ENCODE peak calls at places on chromosomes 5 and 9, in seven cellular contexts. C is aorta; B is CD4-positive, alpha-beta memory T cell; G is activated CD4-positive, alpha-beta T cell treated with anti-CD3 and anti-CD28 coated beads, Interleukin-2, amount 50 U/mL, for 1 hour; F is stimulated activated CD8-positive, alpha-beta memory T cell treated with anti-CD3 and anti-CD28 coated beads, Interleukin-15, amount 100 ng/mL, for 24 hours; Q is KBM-7; M is RWPE1. J is an unnamed sample.

GRCh38 chr9:73714294-73714693 is 562.6 kb downstream of the ANXA1 start:
- DNase-seq in M (peak; percentile 64), C (no peak), F (no peak), B (no peak), Q (no peak), G (no peak), J (no peak)

GRCh38 chr5:88691945-88692868 is 190.8 kb downstream of the MEF2C start:
- DNase-seq in C (peak; percentile 72), Q (no peak), B (no peak), F (no peak), M (no peak), G (no peak), J (no peak)

GRCh38 chr5:83370957-83371356 is 100.6 kb upstream of the VCAN start:
- DNase-seq in G (no peak), C (no peak), F (no peak), M (no peak), B (no peak), Q (no peak), J (no peak)

GRCh38 chr9:34988218-34989055 is 1.1 kb upstream of the DNAJB5 start:
- DNase-seq in G (peak; percentile 49), F (no peak), Q (no peak), B (peak; percentile 29), C (peak; percentile 81), M (no peak), J (peak; percentile 71)

GRCh38 chr5:111582962-111583669 is 70.8 kb upstream of the STARD4 start:
- DNase-seq in F (no peak), B (no peak), Q (no peak), G (no peak), M (no peak), C (no peak), J (no peak)

GRCh38 chr5:14560091-14560595 is 21.4 kb upstream of the OTULINL start:
- DNase-seq in F (no peak), B (no peak), G (no peak), Q (peak; percentile 85), M (no peak), C (no peak), J (no peak)

GRCh38 chr9:117671468-117671867 is 32.7 kb upstream of the TLR4 start:
- DNase-seq in C (no peak), B (no peak), G (no peak), Q (no peak), M (no peak), F (no peak), J (no peak)

GRCh38 chr5:168328804-168329203 is 37.4 kb downstream of the WWC1 start:
- DNase-seq in B (no peak), G (no peak), F (no peak), C (no peak), Q (peak; percentile 79), M (no peak), J (no peak)

GRCh38 chr5:43603535-43604363 is 769 bp downstream of the NNT start:
- DNase-seq in G (peak; percentile 57), C (peak; percentile 89), Q (peak; percentile 83), B (peak; percentile 71), M (peak; percentile 19), F (peak; percentile 29), J (peak; percentile 95)

GRCh38 chr9:137147793-137148160 is 8.8 kb downstream of the GRIN1 start:
- DNase-seq in B (no peak), F (no peak), G (no peak), M (no peak), Q (no peak), C (no peak), J (no peak)

GRCh38 chr5:122507581-122507980 is 195.5 kb downstream of the SNCAIP start:
- DNase-seq in G (no peak), M (peak; percentile 34), F (no peak), C (no peak), Q (no peak), B (no peak), J (no peak)

GRCh38 chr5:153959134-153959957 is 79.4 kb downstream of the FAM114A2 start:
- DNase-seq in M (no peak), C (no peak), G (no peak), Q (no peak), F (no peak), B (no peak), J (no peak)

GRCh38 chr9:122936883-122937282 is 3.9 kb upstream of the RABGAP1 start:
- DNase-seq in G (no peak), Q (no peak), C (no peak), B (no peak), F (no peak), M (no peak), J (no peak)

GRCh38 chr5:127089206-127089605 is 15.9 kb upstream of the C5orf63 start:
- DNase-seq in M (no peak), Q (no peak), G (no peak), C (no peak), F (no peak), B (no peak), J (no peak)

GRCh38 chr5:168126606-168127005 is 164.8 kb upstream of the WWC1 start:
- DNase-seq in F (no peak), C (no peak), M (no peak), G (no peak), B (no peak), Q (no peak), J (no peak)

GRCh38 chr5:158461240-158461854 is 602.4 kb upstream of the CLINT1 start:
- DNase-seq in F (no peak), C (no peak), M (no peak), G (no peak), B (no peak), Q (no peak), J (peak; percentile 67)

GRCh38 chr5:93279292-93279974 is 301.6 kb downstream of the NR2F1-AS1 start:
- DNase-seq in G (no peak), Q (no peak), F (no peak), B (no peak), C (no peak), M (no peak), J (no peak)

GRCh38 chr5:60161340-60161934 is 267.9 kb upstream of the PDE4D start:
- DNase-seq in C (no peak), B (no peak), G (no peak), F (no peak), M (peak; percentile 36), Q (peak; percentile 28), J (no peak)

GRCh38 chr5:113581388-113581787 is 67.9 kb downstream of the YTHDC2 start:
- DNase-seq in G (no peak), F (no peak), M (no peak), Q (no peak), C (no peak), B (no peak), J (no peak)

GRCh38 chr9:87662808-87663528 is 63.0 kb upstream of the CTSL start:
- DNase-seq in M (peak; percentile 89), G (peak; percentile 23), Q (peak; percentile 77), C (peak; percentile 93), B (no peak), F (peak; percentile 53), J (peak; percentile 85)

GRCh38 chr5:142677212-142677611 is 8.7 kb downstream of the FGF1 start:
- DNase-seq in B (no peak), C (no peak), M (no peak), F (no peak), Q (no peak), G (no peak), J (no peak)

J was measured in psoas muscle.